ENCODE peak calls at places on chromosomes 6 and 20, in four cellular contexts. R, Z, A and I are unnamed samples.

GRCh38 chr20:16301981-16302380 is 271.3 kb downstream of the KIF16B start:
- DNase-seq in R (no peak), Z (no peak), A (peak; percentile 57), I (no peak)

GRCh38 chr20:3452690-3453089 is 18.1 kb upstream of the ATRN start:
- DNase-seq in R (no peak), Z (peak; percentile 16), A (no peak), I (no peak)

GRCh38 chr6:21710908-21711627 is 117.5 kb downstream of the SOX4 start:
- DNase-seq in R (no peak), Z (no peak), A (no peak), I (no peak)

GRCh38 chr6:53510751-53511150 is 34.1 kb downstream of the GCLC start:
- DNase-seq in R (no peak), Z (no peak), A (no peak), I (no peak)

GRCh38 chr6:42819803-42820508 is 38.1 kb downstream of the BICRAL start:
- DNase-seq in R (peak; percentile 19), Z (no peak), A (no peak), I (no peak)

GRCh38 chr6:140078552-140079126 is 704.2 kb upstream of the CITED2 start:
- DNase-seq in R (no peak), Z (no peak), A (peak; percentile 92), I (no peak)

GRCh38 chr6:73719041-73719440 is 23.0 kb downstream of the CD109 start:
- DNase-seq in R (no peak), Z (no peak), A (no peak), I (no peak)

GRCh38 chr6:127737009-127737486 is 160.1 kb downstream of the C6orf58 start:
- DNase-seq in R (peak; percentile 41), Z (peak; percentile 12), A (peak; percentile 73), I (peak; percentile 19)

GRCh38 chr20:50163570-50164317 is 10.2 kb upstream of the PEDS1 start:
- DNase-seq in R (peak; percentile 33), Z (no peak), A (peak; percentile 44), I (no peak)

GRCh38 chr6:168546173-168546572 is 105.2 kb downstream of the SMOC2 start:
- DNase-seq in R (no peak), Z (no peak), A (no peak), I (no peak)

GRCh38 chr6:84926756-84927155 is 162.4 kb upstream of the TBX18 start:
- DNase-seq in R (no peak), Z (no peak), A (no peak), I (no peak)

GRCh38 chr6:155520078-155520477 is 64.4 kb upstream of the NOX3 start:
- DNase-seq in R (no peak), Z (no peak), A (no peak), I (no peak)

GRCh38 chr6:145547596-145548325 is 187.6 kb downstream of the EPM2A start:
- DNase-seq in R (no peak), Z (no peak), A (no peak), I (no peak)

GRCh38 chr20:49750611-49751396 is 37.1 kb upstream of the B4GALT5 start:
- DNase-seq in R (no peak), Z (peak; percentile 86), A (no peak), I (no peak)

GRCh38 chr6:87832025-87832825 is 130.2 kb upstream of the AKIRIN2 start:
- DNase-seq in R (no peak), Z (peak; percentile 51), A (peak; percentile 30), I (no peak)

GRCh38 chr20:9966966-9967365 is 67.8 kb upstream of the ANKEF1 start:
- DNase-seq in R (peak; percentile 2), Z (no peak), A (no peak), I (no peak)

GRCh38 chr6:158826819-158827501 is 7.8 kb upstream of the EZR start:
- DNase-seq in R (no peak), Z (no peak), A (no peak), I (no peak)

GRCh38 chr6:81838031-81838430 is 85.5 kb upstream of the TENT5A start:
- DNase-seq in R (no peak), Z (no peak), A (peak; percentile 61), I (no peak)

GRCh38 chr6:114131943-114132342 is 161.0 kb upstream of the HDAC2 start:
- DNase-seq in R (no peak), Z (no peak), A (no peak), I (no peak)

GRCh38 chr6:96608074-96608473 is 45.1 kb downstream of the FHL5 start:
- DNase-seq in R (no peak), Z (no peak), A (no peak), I (no peak)

GRCh38 chr6:35310265-35310831 is 12.7 kb downstream of the DEF6 start:
- DNase-seq in R (no peak), Z (no peak), A (no peak), I (no peak)

GRCh38 chr20:43983904-43984361 is 69.3 kb downstream of the TOX2 start:
- DNase-seq in R (no peak), Z (no peak), A (no peak), I (no peak)

GRCh38 chr20:1720226-1720625 is 62.6 kb upstream of the SIRPG start:
- DNase-seq in R (no peak), Z (no peak), A (no peak), I (no peak)

DNA sequence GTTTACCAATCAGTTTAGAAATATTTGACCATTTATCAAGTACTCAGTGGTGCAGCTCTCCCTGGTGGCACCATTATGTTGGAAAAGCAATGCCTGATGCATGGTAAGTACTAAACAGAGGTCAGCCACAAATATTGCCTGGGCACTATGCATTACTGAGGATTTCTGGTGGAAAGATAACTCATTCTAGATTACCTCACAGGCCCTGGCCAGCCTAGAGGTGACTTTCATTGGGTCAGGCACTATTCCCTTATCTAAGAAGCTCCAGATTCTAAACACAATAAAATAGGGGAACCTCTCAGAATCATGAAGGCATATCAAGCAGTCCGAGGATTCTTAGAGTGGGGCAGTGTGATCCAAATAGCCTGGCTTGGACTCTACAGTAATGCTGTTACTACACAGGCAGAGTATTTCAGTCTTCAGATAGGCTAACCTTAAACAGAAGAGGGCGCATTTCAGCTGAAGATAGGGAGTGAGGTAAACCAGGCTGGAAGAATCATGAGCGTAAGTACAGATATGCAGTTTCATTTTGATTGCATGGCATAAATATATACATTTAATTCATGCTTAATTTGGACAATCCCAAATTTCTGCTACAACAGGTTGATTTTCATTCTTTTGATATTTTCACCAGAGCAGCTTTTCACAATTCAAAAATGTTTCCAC is 12.1 kb downstream of the LGSN start:
- DNase-seq in R (peak; percentile 20), Z (peak; percentile 13), A (peak; percentile 64), I (no peak)
- TF ChIP-seq CHD1 in R (no peak), Z (no peak), A (no peak), I (no peak)

GRCh38 chr6:90079555-90080490 is 185.6 kb downstream of the GJA10 start:
- DNase-seq in R (no peak), Z (no peak), A (no peak), I (no peak)

GRCh38 chr6:90078513-90079289 is 184.4 kb downstream of the GJA10 start:
- DNase-seq in R (peak; percentile 50), Z (no peak), A (no peak), I (no peak)

GRCh38 chr6:90082847-90083246 is 188.6 kb downstream of the GJA10 start:
- DNase-seq in R (no peak), Z (no peak), A (no peak), I (no peak)

GRCh38 chr6:90083891-90084290 is 189.6 kb downstream of the GJA10 start:
- DNase-seq in R (peak; percentile 64), Z (peak; percentile 19), A (no peak), I (no peak)

GRCh38 chr6:90080876-90081464 is 186.7 kb downstream of the GJA10 start:
- DNase-seq in R (no peak), Z (peak; percentile 15), A (no peak), I (no peak)
- TF ChIP-seq USF2 in R (no peak), Z (no peak), A (no peak), I (no peak)

GRCh38 chr6:124968401-124968800 is 6.2 kb downstream of the RNF217 start:
- DNase-seq in R (no peak), Z (no peak), A (peak; percentile 26), I (no peak)
- TF ChIP-seq CHD1 in R (no peak), Z (no peak), A (no peak), I (no peak)

GRCh38 chr6:169921853-169922779 is 170.7 kb downstream of the ERMARD start:
- DNase-seq in R (no peak), Z (no peak), A (no peak), I (no peak)
- TF ChIP-seq USF2 in R (no peak), Z (no peak), A (no peak), I (no peak)

GRCh38 chr20:47286681-47287080 is 69.8 kb downstream of the ZMYND8 start:
- DNase-seq in R (no peak), Z (no peak), A (no peak), I (no peak)

GRCh38 chr20:47285189-47285588 is 71.3 kb downstream of the ZMYND8 start:
- DNase-seq in R (no peak), Z (no peak), A (no peak), I (no peak)

GRCh38 chr20:47282864-47283263 is 73.6 kb downstream of the ZMYND8 start:
- DNase-seq in R (no peak), Z (no peak), A (no peak), I (no peak)

GRCh38 chr20:47283411-47283810 is 73.1 kb downstream of the ZMYND8 start:
- DNase-seq in R (no peak), Z (no peak), A (no peak), I (no peak)

GRCh38 chr20:47284373-47284772 is 72.1 kb downstream of the ZMYND8 start:
- DNase-seq in R (no peak), Z (no peak), A (no peak), I (no peak)
- TF ChIP-seq CHD1 in R (no peak), Z (no peak), A (no peak), I (no peak)

GRCh38 chr6:6781172-6781876 is 192.8 kb downstream of the LY86 start:
- DNase-seq in R (no peak), Z (no peak), A (peak; percentile 70), I (no peak)
- TF ChIP-seq USF2 in R (no peak), Z (no peak), A (no peak), I (no peak)

DNA sequence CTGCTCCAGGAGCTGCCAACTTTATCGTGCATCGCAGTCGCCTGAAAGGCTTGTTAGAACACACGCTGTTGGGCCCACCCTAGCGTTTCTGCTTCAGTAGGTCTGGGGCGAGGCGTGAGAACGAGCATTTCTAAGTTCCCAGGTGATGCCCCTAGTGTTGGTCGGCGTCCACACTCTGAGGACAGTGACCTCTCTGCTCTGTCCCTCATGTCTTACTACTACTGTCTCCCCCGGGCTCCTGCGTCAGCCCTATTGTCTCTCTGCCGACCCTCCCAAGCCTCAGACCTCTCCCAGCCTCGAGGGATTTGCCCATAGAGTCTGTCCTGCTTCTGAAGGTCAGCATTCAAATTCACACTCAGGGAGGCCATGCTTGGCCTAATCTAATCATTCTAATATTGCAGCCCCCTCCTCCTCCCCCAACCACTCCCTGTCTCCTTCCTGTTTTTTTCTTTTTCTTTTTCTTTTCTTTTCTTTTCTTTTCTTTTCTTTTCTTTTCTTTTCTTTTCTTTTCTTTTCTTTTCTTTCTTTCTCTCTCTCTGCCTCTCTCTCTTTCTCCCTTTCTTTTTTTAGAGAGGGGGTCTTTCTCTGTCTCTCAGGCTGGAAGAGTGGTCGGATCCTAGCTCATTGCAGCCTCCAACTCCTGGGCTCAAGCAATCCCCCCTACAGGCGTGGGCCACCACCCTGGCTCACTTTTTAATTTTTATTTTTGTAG is 873 bp upstream of the ZFP64 start:
- DNase-seq in R (peak; percentile 82), Z (peak; percentile 35), A (no peak), I (no peak)
- TF ChIP-seq CHD1 in R (no peak), Z (no peak), A (no peak), I (no peak)